ENCODE peak calls at places on chromosomes 6 and 20, in five cellular contexts. G, P, E, B and Y are unnamed samples.

GRCh38 chr20:62929051-62929538 is 2.8 kb upstream of the DIDO1 start:
- DNase-seq in G (no peak), P (peak; percentile 71), E (peak; percentile 76), B (peak; percentile 56), Y (peak; percentile 59)

GRCh38 chr6:12472601-12473038 is 182.5 kb downstream of the EDN1 start:
- DNase-seq in G (no peak), P (peak; percentile 42), E (peak; percentile 96), B (peak; percentile 66), Y (peak; percentile 100)

GRCh38 chr6:115310156-115310555 is 750.5 kb downstream of the FRK start:
- DNase-seq in G (no peak), P (no peak), E (no peak), B (no peak), Y (no peak)

GRCh38 chr6:181049-181654 is 111.1 kb upstream of the DUSP22 start:
- DNase-seq in G (peak; percentile 70), P (no peak), E (no peak), B (no peak), Y (no peak)

GRCh38 chr6:105459884-105460283 is 57.0 kb upstream of the PREP start:
- DNase-seq in G (no peak), P (peak; percentile 26), E (no peak), B (peak; percentile 67), Y (peak; percentile 80)

GRCh38 chr6:157368359-157369049 is 12.5 kb upstream of the ZDHHC14 start:
- DNase-seq in G (no peak), P (no peak), E (no peak), B (no peak), Y (no peak)

GRCh38 chr6:155313602-155314091 is 637 bp downstream of the TFB1M start:
- DNase-seq in G (peak; percentile 43), P (peak; percentile 39), E (peak; percentile 7), B (peak; percentile 35), Y (peak; percentile 62)

GRCh38 chr6:169752074-169752623 is 727 bp downstream of the ERMARD start:
- DNase-seq in G (peak; percentile 21), P (no peak), E (peak; percentile 7), B (peak; percentile 6), Y (no peak)

GRCh38 chr20:45181639-45182038 is 6.9 kb downstream of the PI3 start:
- DNase-seq in G (no peak), P (no peak), E (no peak), B (peak; percentile 18), Y (no peak)

GRCh38 chr6:68911811-68912210 is 276.7 kb downstream of the ADGRB3 start:
- DNase-seq in G (no peak), P (no peak), E (no peak), B (no peak), Y (no peak)

GRCh38 chr6:5866547-5867051 is 140.1 kb downstream of the NRN1 start:
- DNase-seq in G (peak; percentile 11), P (peak; percentile 56), E (no peak), B (peak; percentile 76), Y (peak; percentile 77)

GRCh38 chr6:170454512-170455285 is 98.4 kb downstream of the PSMB1 start:
- DNase-seq in G (no peak), P (no peak), E (no peak), B (no peak), Y (no peak)

GRCh38 chr20:19015326-19015725 is 197.1 kb upstream of the SLC24A3 start:
- DNase-seq in G (no peak), P (no peak), E (peak; percentile 74), B (no peak), Y (no peak)

GRCh38 chr6:81806793-81807565 is 54.5 kb upstream of the TENT5A start:
- DNase-seq in G (no peak), P (no peak), E (no peak), B (no peak), Y (peak; percentile 92)

GRCh38 chr6:50591135-50591534 is 122.2 kb upstream of the TFAP2D start:
- DNase-seq in G (no peak), P (no peak), E (no peak), B (no peak), Y (no peak)

GRCh38 chr6:109048176-109048575 is 46.5 kb downstream of the SESN1 start:
- DNase-seq in G (no peak), P (no peak), E (no peak), B (no peak), Y (no peak)

GRCh38 chr20:31630187-31630790 is 7.4 kb upstream of the COX4I2 start:
- DNase-seq in G (peak; percentile 14), P (peak; percentile 42), E (no peak), B (peak; percentile 35), Y (no peak)

GRCh38 chr20:49579874-49580817 is 12.2 kb upstream of the PTGIS start:
- DNase-seq in G (no peak), P (peak; percentile 88), E (no peak), B (no peak), Y (no peak)

GRCh38 chr6:3293271-3294155 is 34.8 kb downstream of the PSMG4 start:
- DNase-seq in G (no peak), P (no peak), E (no peak), B (no peak), Y (no peak)

GRCh38 chr6:15329154-15329781 is 83.4 kb downstream of the JARID2 start:
- DNase-seq in G (no peak), P (peak; percentile 91), E (peak; percentile 36), B (peak; percentile 98), Y (peak; percentile 87)

GRCh38 chr6:52786249-52786956 is 17.2 kb downstream of the GSTA1 start:
- DNase-seq in G (no peak), P (no peak), E (no peak), B (no peak), Y (no peak)

GRCh38 chr20:18577942-18578341 is 9.9 kb upstream of the DTD1 start:
- DNase-seq in G (no peak), P (no peak), E (no peak), B (no peak), Y (no peak)

GRCh38 chr20:5634894-5635293 is 115.3 kb upstream of the SHLD1 start:
- DNase-seq in G (no peak), P (no peak), E (no peak), B (no peak), Y (no peak)
- TF ChIP-seq CTCF in G (no peak), P (no peak), E (no peak), B (no peak), Y (no peak)

GRCh38 chr6:167933847-167934246 is 63.6 kb upstream of the KIF25 start:
- DNase-seq in G (no peak), P (no peak), E (no peak), B (no peak), Y (no peak)

GRCh38 chr6:167934426-167934864 is 63.0 kb upstream of the KIF25 start:
- DNase-seq in G (no peak), P (no peak), E (no peak), B (no peak), Y (no peak)

GRCh38 chr6:167933290-167933689 is 64.2 kb upstream of the KIF25 start:
- DNase-seq in G (no peak), P (no peak), E (no peak), B (no peak), Y (no peak)

GRCh38 chr6:167930300-167930699 is 67.2 kb upstream of the KIF25 start:
- DNase-seq in G (no peak), P (peak; percentile 64), E (peak; percentile 75), B (peak; percentile 72), Y (no peak)

DNA sequence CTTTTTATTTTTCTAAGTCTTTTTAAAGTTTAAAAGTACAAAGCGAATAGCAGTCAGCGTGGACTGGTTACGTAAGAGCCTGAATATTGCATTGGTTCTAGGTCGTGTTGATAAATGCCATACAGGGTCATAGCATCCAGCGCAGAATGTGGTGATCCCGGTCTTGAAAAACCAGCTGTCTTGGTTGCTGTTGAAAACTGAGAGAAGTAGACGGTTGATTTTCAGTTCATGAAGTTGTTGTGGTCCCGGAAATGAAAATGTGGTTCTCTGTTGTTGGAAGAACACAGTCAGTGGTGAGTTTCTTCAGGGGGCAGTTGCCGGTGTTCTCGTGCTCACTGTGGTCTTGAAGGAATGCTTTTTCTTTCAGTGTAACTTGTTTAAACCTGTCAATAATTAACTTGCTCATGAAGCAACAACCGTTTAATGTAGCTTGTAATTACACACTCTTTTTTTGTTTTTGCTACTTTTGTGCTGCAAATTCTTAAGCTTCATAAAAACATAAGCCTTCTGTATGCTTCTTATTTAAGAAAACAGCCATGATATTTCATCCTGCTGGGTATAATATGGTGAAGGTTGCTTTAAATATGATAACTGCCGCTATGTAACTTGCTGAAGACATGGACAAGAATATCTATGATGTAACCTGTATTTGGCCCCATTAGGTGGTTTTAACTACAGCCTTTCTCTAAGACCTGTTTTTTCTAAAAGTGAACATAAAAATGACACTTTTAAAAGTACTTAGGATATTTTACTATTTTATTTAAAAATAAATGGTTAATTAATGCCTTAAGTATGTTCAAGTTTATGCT is 64.8 kb upstream of the KIF25 start:
- DNase-seq in G (no peak), P (peak; percentile 89), E (no peak), B (peak; percentile 31), Y (peak; percentile 74)
- H3K4me3 ChIP-seq in G (no peak overlapping the region), P (peak overlapping the region; percentile 33), E (no peak overlapping the region), B (no peak overlapping the region), Y (no peak overlapping the region)

DNA sequence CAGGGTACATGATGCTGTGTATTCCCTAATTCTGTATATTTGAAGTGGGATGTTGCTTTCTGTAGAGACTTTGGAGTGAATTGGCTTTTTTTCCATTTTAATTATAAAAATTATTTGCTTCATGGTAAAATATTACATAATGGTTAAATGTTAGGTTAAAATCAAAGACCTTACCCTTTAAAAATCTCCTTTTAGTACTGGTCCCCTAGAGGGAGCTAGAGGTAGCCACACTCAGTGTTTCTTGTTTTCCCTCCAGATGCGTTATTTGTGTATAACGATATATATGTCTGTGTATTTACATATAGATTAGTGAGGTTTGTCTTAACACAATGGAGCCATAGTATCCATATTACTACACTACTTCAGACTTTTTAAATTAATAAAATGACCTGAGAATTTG is 146.7 kb downstream of the PLCB4 start:
- DNase-seq in G (peak; percentile 14), P (peak; percentile 44), E (no peak), B (no peak), Y (peak; percentile 21)
- TF ChIP-seq CTCF in G (peak; percentile 74), P (peak; percentile 64), E (no peak), B (peak; percentile 56), Y (peak; percentile 47)

GRCh38 chr20:61253264-61253639 is 1.2 kb downstream of the CDH4 start:
- DNase-seq in G (no peak), P (peak; percentile 52), E (no peak), B (peak; percentile 42), Y (peak; percentile 38)
- H3K4me3 ChIP-seq in G (no peak overlapping the region), P (peak overlapping the region; percentile 55), E (no peak overlapping the region), B (peak overlapping the region; percentile 49), Y (peak overlapping the region; percentile 42)

GRCh38 chr6:35419431-35419830 is 32.7 kb upstream of the FANCE start:
- DNase-seq in G (peak; percentile 52), P (peak; percentile 95), E (no peak), B (peak; percentile 56), Y (no peak)
- TF ChIP-seq CTCF in G (peak; percentile 62), P (peak; percentile 66), E (no peak), B (peak; percentile 21), Y (peak; percentile 9)

GRCh38 chr6:100460650-100461204 is 4.0 kb downstream of the SIM1 start:
- DNase-seq in G (no peak), P (no peak), E (no peak), B (no peak), Y (no peak)
- H3K4me3 ChIP-seq in G (no peak overlapping the region), P (no peak overlapping the region), E (no peak overlapping the region), B (peak overlapping the region; percentile 28), Y (no peak overlapping the region)

DNA sequence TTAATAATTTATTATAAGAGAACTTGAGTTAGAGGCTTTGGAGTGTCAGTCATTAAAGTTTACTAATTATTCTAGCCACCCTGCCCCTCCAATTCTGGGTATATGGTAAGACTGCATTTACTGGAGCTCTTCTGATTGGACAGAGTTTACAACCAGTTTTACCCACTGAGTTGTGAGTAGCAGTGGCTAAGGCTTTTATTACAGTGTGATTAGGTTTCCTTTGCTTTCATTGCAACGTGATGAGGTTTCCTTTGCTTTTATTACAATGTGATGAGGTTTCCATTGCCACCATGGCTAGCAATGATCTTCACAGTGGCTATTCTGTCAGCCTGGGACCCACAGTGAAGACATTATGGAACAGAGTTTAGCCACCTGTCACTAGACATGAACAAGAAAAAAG is 710.1 kb upstream of the FLRT3 start:
- DNase-seq in G (no peak), P (no peak), E (no peak), B (no peak), Y (no peak)
- TF ChIP-seq CTCF in G (no peak), P (no peak), E (no peak), B (no peak), Y (no peak)